ENCODE peak calls at places on chromosomes 16 and 17, in nine cellular contexts. One of them, this sample, is unnamed. For H3K4me1, the result is how much of the 10 kb centered on the place peaks cover.

GRCh38 chr16:19384656-19385055 is 33.0 kb upstream of the TMC5 start:
- DNase-seq in neuronal stem cell: no peak
- DNase-seq in body of pancreas: peak
- DNase-seq in ovary: no peak
- DNase-seq in naive thymus-derived CD4-positive, alpha-beta T cell: no peak
- DNase-seq in OCI-LY7: peak
- DNase-seq in CD8-positive, alpha-beta T cell: no peak
- DNase-seq in small intestine: peak
- DNase-seq in transverse colon: peak
- DNase-seq in this sample: no peak

GRCh38 chr16:66608241-66609138 is 4.0 kb downstream of the CMTM3 start:
- DNase-seq in neuronal stem cell: peak
- DNase-seq in naive thymus-derived CD4-positive, alpha-beta T cell: peak
- DNase-seq in OCI-LY7: peak
- DNase-seq in body of pancreas: peak
- DNase-seq in transverse colon: peak
- DNase-seq in small intestine: peak
- DNase-seq in ovary: peak
- DNase-seq in CD8-positive, alpha-beta T cell: peak
- DNase-seq in this sample: peak

GRCh38 chr17:4852504-4853075 is 19.4 kb downstream of the MINK1 start:
- DNase-seq in naive thymus-derived CD4-positive, alpha-beta T cell: no peak
- DNase-seq in body of pancreas: peak
- DNase-seq in transverse colon: no peak
- DNase-seq in neuronal stem cell: no peak
- DNase-seq in CD8-positive, alpha-beta T cell: no peak
- DNase-seq in ovary: no peak
- DNase-seq in small intestine: no peak
- DNase-seq in OCI-LY7: no peak
- DNase-seq in this sample: no peak

GRCh38 chr17:32916134-32916533 is 11.8 kb upstream of the TMEM98 start:
- DNase-seq in naive thymus-derived CD4-positive, alpha-beta T cell: no peak
- DNase-seq in transverse colon: no peak
- DNase-seq in CD8-positive, alpha-beta T cell: no peak
- DNase-seq in neuronal stem cell: no peak
- DNase-seq in body of pancreas: no peak
- DNase-seq in ovary: no peak
- DNase-seq in small intestine: no peak
- DNase-seq in OCI-LY7: no peak
- DNase-seq in this sample: no peak

GRCh38 chr17:34171245-34171818 is 83.8 kb upstream of the CCL2 start:
- DNase-seq in naive thymus-derived CD4-positive, alpha-beta T cell: peak
- DNase-seq in body of pancreas: peak
- DNase-seq in CD8-positive, alpha-beta T cell: peak
- DNase-seq in ovary: no peak
- DNase-seq in OCI-LY7: peak
- DNase-seq in small intestine: peak
- DNase-seq in neuronal stem cell: peak
- DNase-seq in transverse colon: peak
- DNase-seq in this sample: peak

GRCh38 chr16:1093284-1094123 is 2.5 kb downstream of the C1QTNF8 start:
- DNase-seq in ovary: no peak
- DNase-seq in naive thymus-derived CD4-positive, alpha-beta T cell: peak
- DNase-seq in transverse colon: no peak
- DNase-seq in neuronal stem cell: no peak
- DNase-seq in small intestine: peak
- DNase-seq in OCI-LY7: peak
- DNase-seq in body of pancreas: no peak
- DNase-seq in CD8-positive, alpha-beta T cell: no peak
- DNase-seq in this sample: no peak

GRCh38 chr17:71631483-71631882 is 489.3 kb upstream of the SOX9 start:
- DNase-seq in OCI-LY7: no peak
- DNase-seq in body of pancreas: no peak
- DNase-seq in CD8-positive, alpha-beta T cell: no peak
- DNase-seq in neuronal stem cell: no peak
- DNase-seq in naive thymus-derived CD4-positive, alpha-beta T cell: no peak
- DNase-seq in small intestine: no peak
- DNase-seq in ovary: no peak
- DNase-seq in transverse colon: no peak
- DNase-seq in this sample: no peak

GRCh38 chr16:14300631-14301149 is 229.6 kb downstream of the MRTFB start:
- DNase-seq in neuronal stem cell: no peak
- DNase-seq in OCI-LY7: peak
- DNase-seq in transverse colon: peak
- DNase-seq in ovary: peak
- DNase-seq in naive thymus-derived CD4-positive, alpha-beta T cell: peak
- DNase-seq in small intestine: peak
- DNase-seq in body of pancreas: peak
- DNase-seq in CD8-positive, alpha-beta T cell: peak
- DNase-seq in this sample: peak

GRCh38 chr16:83318390-83318789 is 489.4 kb upstream of the HSBP1 start:
- DNase-seq in body of pancreas: no peak
- DNase-seq in small intestine: no peak
- DNase-seq in CD8-positive, alpha-beta T cell: no peak
- DNase-seq in naive thymus-derived CD4-positive, alpha-beta T cell: no peak
- DNase-seq in OCI-LY7: no peak
- DNase-seq in neuronal stem cell: no peak
- DNase-seq in transverse colon: no peak
- DNase-seq in ovary: no peak
- DNase-seq in this sample: no peak

GRCh38 chr17:31549121-31549524 is 157.6 kb downstream of the RAB11FIP4 start:
- DNase-seq in OCI-LY7: peak
- DNase-seq in small intestine: peak
- DNase-seq in CD8-positive, alpha-beta T cell: no peak
- DNase-seq in transverse colon: no peak
- DNase-seq in body of pancreas: no peak
- DNase-seq in neuronal stem cell: no peak
- DNase-seq in ovary: no peak
- DNase-seq in naive thymus-derived CD4-positive, alpha-beta T cell: no peak
- DNase-seq in this sample: no peak

GRCh38 chr17:43626066-43626465 is 35.7 kb downstream of the MEOX1 start:
- DNase-seq in neuronal stem cell: no peak
- DNase-seq in CD8-positive, alpha-beta T cell: no peak
- DNase-seq in transverse colon: no peak
- DNase-seq in OCI-LY7: no peak
- DNase-seq in body of pancreas: no peak
- DNase-seq in naive thymus-derived CD4-positive, alpha-beta T cell: no peak
- DNase-seq in ovary: no peak
- DNase-seq in small intestine: peak
- DNase-seq in this sample: no peak

GRCh38 chr17:7328840-7329359 is at the start of gene NEURL4:
- DNase-seq in OCI-LY7: peak
- DNase-seq in transverse colon: no peak
- DNase-seq in body of pancreas: no peak
- DNase-seq in ovary: no peak
- DNase-seq in neuronal stem cell: no peak
- DNase-seq in small intestine: no peak
- DNase-seq in CD8-positive, alpha-beta T cell: no peak
- DNase-seq in naive thymus-derived CD4-positive, alpha-beta T cell: no peak
- DNase-seq in this sample: no peak

GRCh38 chr17:5283531-5284315 is 1.6 kb downstream of the RABEP1 start:
- DNase-seq in neuronal stem cell: no peak
- DNase-seq in ovary: no peak
- DNase-seq in body of pancreas: no peak
- DNase-seq in transverse colon: no peak
- DNase-seq in OCI-LY7: peak
- DNase-seq in CD8-positive, alpha-beta T cell: no peak
- DNase-seq in naive thymus-derived CD4-positive, alpha-beta T cell: no peak
- DNase-seq in small intestine: peak
- DNase-seq in this sample: no peak

GRCh38 chr16:77669057-77669456 is 53.3 kb upstream of the NUDT7 start:
- DNase-seq in small intestine: no peak
- DNase-seq in naive thymus-derived CD4-positive, alpha-beta T cell: no peak
- DNase-seq in body of pancreas: no peak
- DNase-seq in ovary: no peak
- DNase-seq in transverse colon: no peak
- DNase-seq in OCI-LY7: no peak
- DNase-seq in neuronal stem cell: no peak
- DNase-seq in CD8-positive, alpha-beta T cell: no peak
- DNase-seq in this sample: no peak

GRCh38 chr17:61686114-61686513 is 95.1 kb upstream of the NACA2 start:
- DNase-seq in naive thymus-derived CD4-positive, alpha-beta T cell: no peak
- DNase-seq in body of pancreas: no peak
- DNase-seq in CD8-positive, alpha-beta T cell: no peak
- DNase-seq in transverse colon: no peak
- DNase-seq in OCI-LY7: no peak
- DNase-seq in neuronal stem cell: no peak
- DNase-seq in small intestine: no peak
- DNase-seq in ovary: no peak
- DNase-seq in this sample: no peak

GRCh38 chr16:85284138-85284897 is 172.0 kb upstream of the CIBAR2 start:
- DNase-seq in neuronal stem cell: peak
- DNase-seq in ovary: no peak
- DNase-seq in OCI-LY7: no peak
- DNase-seq in naive thymus-derived CD4-positive, alpha-beta T cell: no peak
- DNase-seq in small intestine: no peak
- DNase-seq in body of pancreas: no peak
- DNase-seq in CD8-positive, alpha-beta T cell: no peak
- DNase-seq in transverse colon: no peak
- DNase-seq in this sample: no peak

GRCh38 chr16:87806608-87807546 is 41.1 kb upstream of the KLHDC4 start:
- DNase-seq in neuronal stem cell: no peak
- DNase-seq in body of pancreas: peak
- DNase-seq in CD8-positive, alpha-beta T cell: peak
- DNase-seq in ovary: no peak
- DNase-seq in naive thymus-derived CD4-positive, alpha-beta T cell: peak
- DNase-seq in small intestine: peak
- DNase-seq in transverse colon: peak
- DNase-seq in OCI-LY7: peak
- DNase-seq in this sample: peak

GRCh38 chr16:25751230-25751629 is 59.5 kb downstream of the HS3ST4 start:
- DNase-seq in small intestine: no peak
- DNase-seq in transverse colon: no peak
- DNase-seq in ovary: no peak
- DNase-seq in CD8-positive, alpha-beta T cell: no peak
- DNase-seq in OCI-LY7: no peak
- DNase-seq in naive thymus-derived CD4-positive, alpha-beta T cell: no peak
- DNase-seq in body of pancreas: no peak
- DNase-seq in neuronal stem cell: no peak
- DNase-seq in this sample: no peak

GRCh38 chr16:4049031-4049430 is 67.2 kb downstream of the ADCY9 start:
- DNase-seq in naive thymus-derived CD4-positive, alpha-beta T cell: no peak
- DNase-seq in CD8-positive, alpha-beta T cell: peak
- DNase-seq in body of pancreas: no peak
- DNase-seq in ovary: no peak
- DNase-seq in transverse colon: no peak
- DNase-seq in small intestine: no peak
- DNase-seq in OCI-LY7: no peak
- DNase-seq in neuronal stem cell: no peak
- DNase-seq in this sample: no peak

GRCh38 chr16:50602531-50603205 is 54.5 kb downstream of the NKD1 start:
- DNase-seq in OCI-LY7: no peak
- DNase-seq in neuronal stem cell: no peak
- DNase-seq in ovary: no peak
- DNase-seq in small intestine: peak
- DNase-seq in transverse colon: peak
- DNase-seq in body of pancreas: peak
- DNase-seq in naive thymus-derived CD4-positive, alpha-beta T cell: peak
- DNase-seq in CD8-positive, alpha-beta T cell: peak
- DNase-seq in this sample: no peak

GRCh38 chr17:82439829-82440365 is 10.7 kb downstream of the CYBC1 start:
- DNase-seq in ovary: no peak
- DNase-seq in OCI-LY7: no peak
- DNase-seq in small intestine: no peak
- DNase-seq in body of pancreas: no peak
- DNase-seq in transverse colon: no peak
- DNase-seq in neuronal stem cell: no peak
- DNase-seq in naive thymus-derived CD4-positive, alpha-beta T cell: no peak
- DNase-seq in CD8-positive, alpha-beta T cell: no peak
- DNase-seq in this sample: no peak

GRCh38 chr16:86363836-86364618 is 146.3 kb upstream of the FOXF1 start:
- DNase-seq in ovary: no peak
- DNase-seq in OCI-LY7: no peak
- DNase-seq in neuronal stem cell: no peak
- DNase-seq in body of pancreas: no peak
- DNase-seq in naive thymus-derived CD4-positive, alpha-beta T cell: no peak
- DNase-seq in transverse colon: peak
- DNase-seq in small intestine: no peak
- DNase-seq in CD8-positive, alpha-beta T cell: no peak
- DNase-seq in this sample: no peak

GRCh38 chr17:81432873-81433451 is 37.7 kb downstream of the BAHCC1 start:
- DNase-seq in CD8-positive, alpha-beta T cell: no peak
- DNase-seq in neuronal stem cell: no peak
- DNase-seq in body of pancreas: peak
- DNase-seq in ovary: no peak
- DNase-seq in OCI-LY7: no peak
- DNase-seq in transverse colon: no peak
- DNase-seq in small intestine: peak
- DNase-seq in naive thymus-derived CD4-positive, alpha-beta T cell: no peak
- DNase-seq in this sample: no peak
- H3K4me1 ChIP-seq in CD8-positive, alpha-beta T cell: under half
- H3K4me1 ChIP-seq in neuronal stem cell: under half
- H3K4me1 ChIP-seq in body of pancreas: half or more
- H3K4me1 ChIP-seq in ovary: under half
- H3K4me1 ChIP-seq in OCI-LY7: under half
- H3K4me1 ChIP-seq in transverse colon: under half
- H3K4me1 ChIP-seq in small intestine: under half
- H3K4me1 ChIP-seq in naive thymus-derived CD4-positive, alpha-beta T cell: under half
- H3K4me1 ChIP-seq in this sample: half or more

DNA sequence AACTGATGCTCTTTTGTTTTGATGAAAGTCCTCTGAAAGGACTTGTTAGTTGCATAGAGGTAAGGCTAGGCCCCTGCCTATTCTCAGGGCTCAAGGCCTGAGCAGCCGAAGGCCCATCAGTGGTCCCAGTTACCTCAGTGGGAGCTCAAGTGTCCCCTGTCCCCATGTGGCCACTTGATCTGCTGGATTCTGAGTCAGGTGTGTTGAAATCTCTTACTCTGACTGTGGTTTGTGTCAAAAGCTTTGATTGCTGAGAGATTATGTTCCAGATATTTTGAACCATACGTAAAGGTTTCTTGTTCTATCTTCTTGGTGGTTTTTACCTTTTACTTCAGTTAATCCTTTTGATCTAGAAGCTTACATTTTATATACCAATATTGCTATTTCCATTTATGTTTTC is 191.7 kb downstream of the LGALS9B start:
- DNase-seq in transverse colon: no peak
- DNase-seq in ovary: no peak
- DNase-seq in OCI-LY7: no peak
- DNase-seq in body of pancreas: no peak
- DNase-seq in neuronal stem cell: no peak
- DNase-seq in small intestine: no peak
- DNase-seq in CD8-positive, alpha-beta T cell: no peak
- DNase-seq in naive thymus-derived CD4-positive, alpha-beta T cell: no peak
- DNase-seq in this sample: no peak
- H3K27ac ChIP-seq in transverse colon: no peak
- H3K27ac ChIP-seq in ovary: no peak
- H3K27ac ChIP-seq in OCI-LY7: no peak
- H3K27ac ChIP-seq in body of pancreas: no peak
- H3K27ac ChIP-seq in neuronal stem cell: no peak
- H3K27ac ChIP-seq in small intestine: no peak
- H3K27ac ChIP-seq in CD8-positive, alpha-beta T cell: no peak
- H3K27ac ChIP-seq in naive thymus-derived CD4-positive, alpha-beta T cell: peak
- H3K27ac ChIP-seq in this sample: no peak

GRCh38 chr17:8698142-8699050 is 46.2 kb downstream of the CCDC42 start:
- DNase-seq in neuronal stem cell: no peak
- DNase-seq in ovary: peak
- DNase-seq in CD8-positive, alpha-beta T cell: no peak
- DNase-seq in small intestine: no peak
- DNase-seq in body of pancreas: peak
- DNase-seq in OCI-LY7: no peak
- DNase-seq in naive thymus-derived CD4-positive, alpha-beta T cell: no peak
- DNase-seq in transverse colon: peak
- DNase-seq in this sample: peak
- H3K4me3 ChIP-seq in neuronal stem cell: no peak
- H3K4me3 ChIP-seq in ovary: no peak
- H3K4me3 ChIP-seq in CD8-positive, alpha-beta T cell: no peak
- H3K4me3 ChIP-seq in small intestine: no peak
- H3K4me3 ChIP-seq in body of pancreas: no peak
- H3K4me3 ChIP-seq in OCI-LY7: no peak
- H3K4me3 ChIP-seq in naive thymus-derived CD4-positive, alpha-beta T cell: no peak
- H3K4me3 ChIP-seq in transverse colon: no peak
- H3K4me3 ChIP-seq in this sample: peak

GRCh38 chr17:78342438-78343098 is 17.3 kb downstream of the SOCS3 start:
- DNase-seq in transverse colon: no peak
- DNase-seq in neuronal stem cell: no peak
- DNase-seq in body of pancreas: no peak
- DNase-seq in small intestine: no peak
- DNase-seq in CD8-positive, alpha-beta T cell: no peak
- DNase-seq in ovary: peak
- DNase-seq in naive thymus-derived CD4-positive, alpha-beta T cell: no peak
- DNase-seq in OCI-LY7: no peak
- DNase-seq in this sample: no peak
- H3K4me1 ChIP-seq in transverse colon: under half
- H3K4me1 ChIP-seq in neuronal stem cell: under half
- H3K4me1 ChIP-seq in body of pancreas: under half
- H3K4me1 ChIP-seq in small intestine: under half
- H3K4me1 ChIP-seq in CD8-positive, alpha-beta T cell: half or more
- H3K4me1 ChIP-seq in ovary: under half
- H3K4me1 ChIP-seq in naive thymus-derived CD4-positive, alpha-beta T cell: under half
- H3K4me1 ChIP-seq in OCI-LY7: under half
- H3K4me1 ChIP-seq in this sample: under half

This sample was measured in right atrium auricular region.